ENCODE peak calls at places on chromosomes 6 and 20, in four cellular contexts. V is tibial nerve, H is erythroblast, L is Daoy. X is an unnamed sample.

GRCh38 chr6:1949533-1949932 is 295.9 kb downstream of the GMDS start:
- DNase-seq in V (no peak), H (no peak), L (no peak), X (no peak)

GRCh38 chr6:13554929-13555333 is 19.5 kb upstream of the SIRT5 start:
- DNase-seq in V (no peak), H (no peak), L (peak), X (peak)

GRCh38 chr6:131163886-131164285 is 28.6 kb downstream of the AKAP7 start:
- DNase-seq in V (no peak), H (no peak), L (no peak), X (no peak)

GRCh38 chr20:48457261-48458002 is 370.4 kb downstream of the PREX1 start:
- DNase-seq in V (no peak), H (no peak), L (no peak), X (no peak)

GRCh38 chr6:21900730-21901129 is 307.2 kb downstream of the SOX4 start:
- DNase-seq in V (no peak), H (no peak), L (peak), X (no peak)

GRCh38 chr6:22008248-22008836 is 288.5 kb downstream of the PRL start:
- DNase-seq in V (no peak), H (no peak), L (peak), X (no peak)

GRCh38 chr6:31762356-31762755 is at the start of gene SAPCD1:
- DNase-seq in V (no peak), H (no peak), L (no peak), X (no peak)

GRCh38 chr6:21560249-21560648 is 33.3 kb upstream of the SOX4 start:
- DNase-seq in V (no peak), H (no peak), L (no peak), X (no peak)

GRCh38 chr6:136920858-136921520 is 1.1 kb upstream of the SLC35D3 start:
- DNase-seq in V (no peak), H (peak), L (peak), X (no peak)

GRCh38 chr20:53141651-53142050 is 169.5 kb downstream of the TSHZ2 start:
- DNase-seq in V (no peak), H (peak), L (no peak), X (no peak)

GRCh38 chr20:47656313-47656712 is 129.0 kb downstream of the SULF2 start:
- DNase-seq in V (no peak), H (no peak), L (no peak), X (no peak)

GRCh38 chr6:33808781-33809180 is 5.0 kb upstream of the MLN start:
- DNase-seq in V (no peak), H (no peak), L (no peak), X (no peak)

GRCh38 chr6:117976030-117976651 is 69.1 kb downstream of the SLC35F1 start:
- DNase-seq in V (no peak), H (peak), L (peak), X (peak)

X was measured in K562.